ENCODE peak calls at places on chromosome 20, in ten cellular contexts. S is AG08395, L is amygdala, V is NCI-H1436, O is Right ventricle myocardium inferior, C is hypothalamus, K is NCI-H748 treated with DMSO at 0.1 percent for 48 hours, Q is heart left ventricle, T is HCEC 1CT, R is bronchial epithelial cell. E is an unnamed sample.

GRCh38 chr20:17699931-17700351 is at the start of gene BANF2:
- DNase-seq in Q (no peak), K (no peak), V (no peak), R (peak), T (no peak), L (no peak), O (no peak), C (no peak), S (no peak), E (no peak)

GRCh38 chr20:16930656-16931055 is 182.5 kb downstream of the OTOR start:
- DNase-seq in T (no peak), L (no peak), S (no peak), O (no peak), R (no peak), K (no peak), V (no peak), C (no peak), Q (no peak), E (peak)

GRCh38 chr20:32509639-32510066 is 75.5 kb downstream of the NOL4L start:
- DNase-seq in C (no peak), K (no peak), S (no peak), O (no peak), R (no peak), V (no peak), L (no peak), T (no peak), Q (no peak), E (no peak)

GRCh38 chr20:32983459-32984112 is 20.6 kb downstream of the SUN5 start:
- DNase-seq in R (no peak), V (no peak), T (no peak), Q (no peak), O (no peak), K (no peak), S (no peak), C (no peak), L (no peak), E (no peak)

GRCh38 chr20:20199338-20200160 is 147.2 kb downstream of the CFAP61 start:
- DNase-seq in R (no peak), S (no peak), T (no peak), O (no peak), C (no peak), Q (no peak), L (no peak), V (no peak), K (peak), E (peak)

GRCh38 chr20:51926670-51927305 is 124.5 kb upstream of the SALL4 start:
- DNase-seq in Q (no peak), O (no peak), L (no peak), V (no peak), K (no peak), S (no peak), C (no peak), R (peak), T (peak), E (peak)

GRCh38 chr20:59253779-59254319 is 46.6 kb upstream of the EDN3 start:
- DNase-seq in C (no peak), Q (no peak), T (no peak), K (no peak), R (no peak), S (no peak), L (no peak), O (no peak), V (no peak), E (peak)

GRCh38 chr20:62511915-62512610 is 36.3 kb upstream of the GATA5 start:
- DNase-seq in K (no peak), O (peak), R (no peak), T (no peak), V (no peak), C (no peak), L (no peak), Q (no peak), S (no peak), E (no peak)

E was measured in NCI-H82.